ENCODE peak calls at places on chromosomes 2 and 18, in seven cellular contexts. M is HFFc6; F is adrenal gland; O is stomach; A is CD8-positive, alpha-beta T cell; K is heart left ventricle; V is left ventricle myocardium inferior. P is an unnamed sample.

GRCh38 chr2:174117951-174118930 is 130.1 kb downstream of the OLA1 start:
- DNase-seq in M (peak), F (no peak), O (no peak), A (no peak), K (no peak), V (no peak), P (no peak)

GRCh38 chr2:69138247-69138754 is 125.3 kb downstream of the ANTXR1 start:
- DNase-seq in M (peak), F (no peak), O (no peak), A (no peak), K (no peak), V (no peak), P (no peak)

GRCh38 chr2:43032248-43032893 is 194.0 kb downstream of the ZFP36L2 start:
- DNase-seq in M (no peak), F (peak), O (peak), A (no peak), K (peak), V (peak), P (peak)

GRCh38 chr2:158796606-158797005 is 1.5 kb downstream of the DAPL1 start:
- DNase-seq in M (no peak), F (no peak), O (no peak), A (no peak), K (no peak), V (no peak), P (no peak)

GRCh38 chr18:38028941-38029340 is 463.3 kb upstream of the CELF4 start:
- DNase-seq in M (no peak), F (no peak), O (no peak), A (no peak), K (no peak), V (no peak), P (no peak)

GRCh38 chr2:3677436-3677835 is 19.4 kb downstream of the ALLC start:
- DNase-seq in M (no peak), F (no peak), O (no peak), A (no peak), K (no peak), V (no peak), P (no peak)

GRCh38 chr2:1538663-1539062 is 125.4 kb downstream of the TPO start:
- DNase-seq in M (peak), F (no peak), O (no peak), A (no peak), K (no peak), V (no peak), P (no peak)

GRCh38 chr2:96437512-96437911 is 67.6 kb downstream of the NEURL3 start:
- DNase-seq in M (no peak), F (no peak), O (no peak), A (no peak), K (no peak), V (no peak), P (no peak)

GRCh38 chr2:189115126-189115525 is 64.4 kb downstream of the COL5A2 start:
- DNase-seq in M (no peak), F (no peak), O (no peak), A (no peak), K (no peak), V (no peak), P (no peak)
- TF ChIP-seq CTCF in M (peak), F (no peak), O (no peak), A (no peak), K (peak), V (peak), P (peak)

GRCh38 chr2:189498205-189498604 is 56.9 kb downstream of the WDR75 start:
- DNase-seq in M (no peak), F (no peak), O (no peak), A (no peak), K (no peak), V (no peak), P (no peak)
- TF ChIP-seq CTCF in M (no peak), F (no peak), O (no peak), A (no peak), K (peak), V (peak), P (peak)

DNA sequence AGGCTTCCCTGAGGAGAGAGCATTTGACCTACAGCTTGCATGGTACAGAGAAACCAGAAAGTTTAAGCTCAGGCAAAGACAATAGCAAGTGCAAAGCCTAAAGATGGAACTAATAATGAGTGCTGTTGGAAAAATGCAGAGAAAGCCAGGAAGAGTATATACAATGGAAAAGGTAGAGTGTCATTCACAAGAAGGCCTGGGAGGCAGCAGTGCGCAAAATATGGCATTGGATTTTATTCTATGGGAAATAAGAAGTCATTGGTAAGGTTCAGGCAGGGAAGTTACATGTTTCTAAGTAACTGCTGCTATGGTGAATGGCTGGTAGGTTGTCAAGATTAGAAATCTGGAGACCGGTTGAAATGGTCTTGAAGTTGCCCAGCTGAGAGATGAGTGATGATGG is 2167.3 kb upstream of the CELF4 start:
- DNase-seq in M (no peak), F (no peak), O (no peak), A (no peak), K (no peak), V (no peak), P (no peak)
- TF ChIP-seq CTCF in M (peak), F (no peak), O (no peak), A (no peak), K (no peak), V (no peak), P (no peak)

GRCh38 chr2:201992960-201993359 is 40.7 kb upstream of the FZD7 start:
- DNase-seq in M (no peak), F (no peak), O (no peak), A (no peak), K (no peak), V (no peak), P (no peak)
- TF ChIP-seq CTCF in M (no peak), F (no peak), O (no peak), A (no peak), K (no peak), V (no peak), P (no peak)

GRCh38 chr18:50281295-50281971 is at the start of gene MBD1:
- DNase-seq in M (peak), F (peak), O (peak), A (peak), K (peak), V (peak), P (peak)
- TF ChIP-seq CTCF in M (peak), F (peak), O (peak), A (no peak), K (peak), V (peak), P (peak)

GRCh38 chr2:239267411-239267941 is 133.3 kb downstream of the HDAC4 start:
- DNase-seq in M (peak), F (peak), O (peak), A (peak), K (peak), V (no peak), P (peak)
- TF ChIP-seq CTCF in M (peak), F (no peak), O (peak), A (peak), K (peak), V (peak), P (no peak)

DNA sequence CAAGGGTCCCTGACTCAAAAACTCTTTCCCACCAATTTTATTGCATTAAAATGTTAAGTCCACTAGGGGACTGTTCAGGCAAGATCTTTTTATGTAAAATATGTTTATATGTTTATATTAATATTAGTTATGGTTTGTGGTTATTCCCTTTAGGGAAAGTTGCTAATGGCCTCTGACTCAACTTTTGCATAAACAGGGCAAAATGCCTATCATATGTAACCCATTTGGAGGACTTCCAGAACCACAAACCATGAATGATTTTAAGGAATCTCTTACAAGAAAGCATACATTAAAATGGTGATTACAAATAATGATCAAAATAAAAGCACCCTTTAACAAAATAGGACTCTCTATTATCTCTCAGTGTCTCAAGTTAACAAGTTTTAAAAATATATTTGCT is 1484.6 kb upstream of the ZEB2 start:
- DNase-seq in M (peak), F (no peak), O (no peak), A (no peak), K (no peak), V (no peak), P (no peak)
- TF ChIP-seq CTCF in M (no peak), F (no peak), O (no peak), A (no peak), K (no peak), V (no peak), P (no peak)

GRCh38 chr2:122163596-122163995 is 408.1 kb downstream of the TSN start:
- DNase-seq in M (no peak), F (no peak), O (no peak), A (no peak), K (no peak), V (no peak), P (no peak)

GRCh38 chr2:122168799-122169198 is 413.3 kb downstream of the TSN start:
- DNase-seq in M (no peak), F (no peak), O (no peak), A (no peak), K (no peak), V (no peak), P (no peak)

GRCh38 chr2:122164964-122165363 is 409.5 kb downstream of the TSN start:
- DNase-seq in M (no peak), F (no peak), O (no peak), A (no peak), K (no peak), V (no peak), P (no peak)

GRCh38 chr2:122167561-122167960 is 412.1 kb downstream of the TSN start:
- DNase-seq in M (no peak), F (no peak), O (no peak), A (no peak), K (no peak), V (no peak), P (no peak)

DNA sequence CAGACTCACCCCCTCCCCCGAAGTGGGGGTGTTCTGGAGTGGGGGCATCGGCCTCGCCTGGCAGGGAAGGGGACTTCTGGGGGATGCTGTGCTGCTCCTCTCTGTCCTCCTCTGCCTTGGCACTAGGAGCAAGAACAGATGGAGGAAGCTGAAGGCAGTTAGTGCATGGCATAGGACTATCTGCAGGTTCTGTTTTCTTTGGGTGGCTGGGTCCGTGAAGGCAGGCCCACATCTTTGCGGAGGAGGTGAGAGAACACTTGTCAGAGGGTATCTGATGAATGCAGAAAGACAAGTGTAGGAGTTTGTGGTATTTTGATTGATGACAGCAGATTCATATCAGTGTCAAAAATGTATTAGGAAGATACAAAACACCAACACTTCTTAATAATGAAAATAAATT is 411.4 kb downstream of the TSN start:
- DNase-seq in M (no peak), F (no peak), O (no peak), A (no peak), K (no peak), V (no peak), P (no peak)
- TF ChIP-seq CTCF in M (no peak), F (no peak), O (no peak), A (no peak), K (no peak), V (no peak), P (no peak)

GRCh38 chr2:9100080-9100876 is 96.8 kb upstream of the MBOAT2 start:
- DNase-seq in M (no peak), F (no peak), O (no peak), A (no peak), K (no peak), V (no peak), P (no peak)
- TF ChIP-seq CTCF in M (no peak), F (no peak), O (no peak), A (no peak), K (no peak), V (no peak), P (no peak)

GRCh38 chr2:130378206-130378897 is 22.5 kb downstream of the PTPN18 start:
- DNase-seq in M (no peak), F (no peak), O (no peak), A (no peak), K (no peak), V (no peak), P (no peak)

GRCh38 chr2:130374587-130375290 is 18.9 kb downstream of the PTPN18 start:
- DNase-seq in M (peak), F (no peak), O (no peak), A (no peak), K (no peak), V (no peak), P (no peak)

GRCh38 chr2:130377491-130377890 is 21.6 kb downstream of the PTPN18 start:
- DNase-seq in M (no peak), F (no peak), O (no peak), A (no peak), K (no peak), V (no peak), P (no peak)

GRCh38 chr2:130375291-130376266 is 19.7 kb downstream of the PTPN18 start:
- DNase-seq in M (no peak), F (no peak), O (no peak), A (no peak), K (no peak), V (no peak), P (no peak)

DNA sequence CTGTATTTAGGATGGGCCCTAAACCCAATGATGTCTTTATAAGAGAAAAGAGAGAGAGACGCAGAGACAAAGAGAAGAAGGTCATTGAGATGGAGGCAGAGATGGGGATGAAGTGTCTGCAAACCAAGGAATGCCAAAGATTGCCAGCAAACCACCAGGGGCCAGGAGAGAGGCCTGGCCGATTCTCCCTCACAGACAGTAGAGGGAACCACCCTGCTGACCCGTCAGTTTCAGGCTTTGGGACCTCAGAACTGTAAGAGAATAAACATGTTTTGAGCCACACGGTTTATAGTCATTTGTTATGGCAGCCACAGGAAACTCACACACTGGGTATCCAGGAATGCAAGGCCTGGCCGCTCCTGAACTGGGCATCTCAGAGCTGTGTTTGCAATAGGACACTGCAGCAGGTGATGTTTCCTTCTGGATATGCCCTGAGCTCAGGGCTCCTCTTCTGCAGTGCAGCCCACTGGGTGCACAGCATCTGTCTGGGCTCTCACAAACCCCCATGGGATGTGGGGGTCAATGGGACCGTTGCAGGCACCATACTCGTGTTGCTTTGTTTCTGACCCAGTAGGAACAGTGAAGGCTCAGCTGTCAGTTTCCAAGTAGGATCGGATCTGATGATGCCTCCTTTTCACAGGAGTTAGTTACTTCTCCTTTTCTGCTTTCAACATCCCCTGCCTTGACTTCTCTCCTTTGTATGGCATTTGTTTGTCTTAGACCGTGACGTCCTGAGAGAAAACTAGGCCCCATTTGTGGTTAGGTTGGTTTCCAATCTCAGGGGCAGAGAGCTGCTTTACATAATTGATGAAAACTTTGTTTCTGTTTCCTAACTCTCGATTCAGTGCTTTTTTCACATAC is 20.8 kb downstream of the PTPN18 start:
- DNase-seq in M (no peak), F (no peak), O (no peak), A (no peak), K (no peak), V (no peak), P (no peak)
- TF ChIP-seq CTCF in M (no peak), F (no peak), O (no peak), A (no peak), K (no peak), V (no peak), P (no peak)

P was measured in tibial artery.